ENCODE peak calls at places on chromosomes 1 and 21, in four cellular contexts. O is astrocyte of the spinal cord; Y is CD4-positive, alpha-beta T cell; C is glutamatergic neuron. F is an unnamed sample.

GRCh38 chr1:47324682-47325081 is 8.9 kb upstream of the CMPK1 start:
- DNase-seq in O (no peak), Y (no peak), C (no peak), F (no peak)

GRCh38 chr1:2311184-2312032 is 79.9 kb downstream of the MORN1 start:
- DNase-seq in O (peak), Y (peak), C (peak), F (peak)

GRCh38 chr21:32004281-32004680 is 131.5 kb downstream of the HUNK start:
- DNase-seq in O (no peak), Y (no peak), C (no peak), F (no peak)

GRCh38 chr1:206898089-206898908 is 1.1 kb downstream of the IL24 start:
- DNase-seq in O (peak), Y (no peak), C (no peak), F (no peak)

GRCh38 chr1:218996362-218996761 is 177.3 kb upstream of the LYPLAL1 start:
- DNase-seq in O (no peak), Y (no peak), C (no peak), F (no peak)

GRCh38 chr1:22662986-22663408 is 10.0 kb downstream of the C1QB start:
- DNase-seq in O (no peak), Y (no peak), C (no peak), F (no peak)

GRCh38 chr1:8439015-8439702 is 121.2 kb downstream of the SLC45A1 start:
- DNase-seq in O (peak), Y (no peak), C (peak), F (peak)

GRCh38 chr1:19623523-19623922 is 20.6 kb upstream of the NBL1 start:
- DNase-seq in O (no peak), Y (no peak), C (no peak), F (no peak)

GRCh38 chr1:170593173-170593572 is 61.2 kb downstream of the GORAB start:
- DNase-seq in O (no peak), Y (no peak), C (no peak), F (peak)

GRCh38 chr1:38451541-38451993 is 405.0 kb upstream of the POU3F1 start:
- DNase-seq in O (peak), Y (no peak), C (no peak), F (peak)

GRCh38 chr1:162908780-162909179 is 47.8 kb upstream of the CCDC190 start:
- DNase-seq in O (peak), Y (no peak), C (no peak), F (no peak)

GRCh38 chr1:182080955-182081582 is 19.6 kb upstream of the ZNF648 start:
- DNase-seq in O (peak), Y (no peak), C (no peak), F (peak)

GRCh38 chr21:36722370-36723368 is 23.8 kb downstream of the SIM2 start:
- DNase-seq in O (no peak), Y (no peak), C (no peak), F (no peak)

GRCh38 chr1:89952021-89952995 is 42.6 kb upstream of the ZNF326 start:
- DNase-seq in O (peak), Y (no peak), C (no peak), F (no peak)

GRCh38 chr1:1421147-1421906 is at the start of gene ANKRD65:
- DNase-seq in O (no peak), Y (no peak), C (peak), F (no peak)

GRCh38 chr1:161914595-161914994 is 109.1 kb downstream of the OLFML2B start:
- DNase-seq in O (no peak), Y (no peak), C (no peak), F (no peak)

GRCh38 chr1:19412654-19413053 is 72.7 kb downstream of the CAPZB start:
- DNase-seq in O (no peak), Y (no peak), C (no peak), F (no peak)

GRCh38 chr21:32312321-32312720 is 13.7 kb downstream of the MRAP start:
- DNase-seq in O (no peak), Y (no peak), C (no peak), F (no peak)

GRCh38 chr21:45262041-45262581 is 25.6 kb downstream of the POFUT2 start:
- DNase-seq in O (no peak), Y (no peak), C (no peak), F (no peak)

GRCh38 chr1:107637101-107637500 is 327.9 kb downstream of the VAV3 start:
- DNase-seq in O (no peak), Y (no peak), C (no peak), F (no peak)

GRCh38 chr1:243234978-243235657 is 20.0 kb downstream of the CEP170 start:
- DNase-seq in O (peak), Y (no peak), C (no peak), F (no peak)

GRCh38 chr1:82330330-82330729 is 529.6 kb downstream of the ADGRL2 start:
- DNase-seq in O (no peak), Y (no peak), C (no peak), F (no peak)

GRCh38 chr21:29821230-29821629 is 118.6 kb downstream of the GRIK1 start:
- DNase-seq in O (no peak), Y (no peak), C (no peak), F (no peak)

DNA sequence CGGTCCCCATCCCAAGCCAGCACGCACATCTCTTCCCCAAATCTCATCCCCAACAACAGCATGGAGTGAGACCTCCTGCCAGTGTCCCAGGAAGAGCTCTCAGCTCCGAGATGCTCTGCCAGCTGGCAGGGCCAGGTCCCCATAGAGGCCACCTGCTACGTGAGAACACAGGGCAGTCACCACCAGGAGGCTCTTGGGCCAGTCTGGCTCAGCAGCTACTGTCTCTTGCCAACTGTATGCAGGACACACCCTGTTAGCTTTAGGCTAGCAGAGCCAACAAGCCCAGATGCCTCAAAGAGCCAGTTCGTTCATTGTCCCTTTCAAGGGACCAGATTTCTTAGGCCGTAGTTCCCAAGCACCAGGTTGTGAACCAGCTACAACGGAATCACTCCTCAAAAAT is 36.9 kb downstream of the FBXO2 start:
- DNase-seq in O (no peak), Y (no peak), C (no peak), F (no peak)
- TF ChIP-seq CTCF in O (no peak), Y (no peak), C (no peak), F (no peak)

GRCh38 chr1:192545781-192546521 is 29.6 kb upstream of the RGS1 start:
- DNase-seq in O (no peak), Y (no peak), C (no peak), F (no peak)
- TF ChIP-seq CTCF in O (no peak), Y (no peak), C (peak), F (peak)

DNA sequence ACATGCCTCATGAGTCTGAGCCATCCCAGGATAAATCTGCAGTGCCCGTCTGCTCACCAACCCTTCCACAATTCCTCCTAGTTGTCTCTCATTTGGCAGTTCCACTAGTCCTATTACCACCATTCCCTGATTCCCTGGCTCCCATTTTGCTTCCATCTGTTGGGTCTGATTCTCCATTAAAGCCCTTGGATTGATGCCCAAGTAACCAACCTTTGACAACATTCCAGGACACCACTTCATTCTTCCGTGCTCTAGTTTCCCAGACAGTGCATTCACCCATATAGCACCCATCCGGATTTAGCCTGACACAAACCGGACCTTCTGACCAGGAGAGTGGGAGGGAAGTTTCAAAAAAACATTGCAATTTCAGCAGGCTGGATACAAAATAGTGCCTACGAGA is 189.4 kb upstream of the PALMD start:
- DNase-seq in O (peak), Y (no peak), C (no peak), F (no peak)
- TF ChIP-seq CTCF in O (no peak), Y (no peak), C (no peak), F (no peak)

DNA sequence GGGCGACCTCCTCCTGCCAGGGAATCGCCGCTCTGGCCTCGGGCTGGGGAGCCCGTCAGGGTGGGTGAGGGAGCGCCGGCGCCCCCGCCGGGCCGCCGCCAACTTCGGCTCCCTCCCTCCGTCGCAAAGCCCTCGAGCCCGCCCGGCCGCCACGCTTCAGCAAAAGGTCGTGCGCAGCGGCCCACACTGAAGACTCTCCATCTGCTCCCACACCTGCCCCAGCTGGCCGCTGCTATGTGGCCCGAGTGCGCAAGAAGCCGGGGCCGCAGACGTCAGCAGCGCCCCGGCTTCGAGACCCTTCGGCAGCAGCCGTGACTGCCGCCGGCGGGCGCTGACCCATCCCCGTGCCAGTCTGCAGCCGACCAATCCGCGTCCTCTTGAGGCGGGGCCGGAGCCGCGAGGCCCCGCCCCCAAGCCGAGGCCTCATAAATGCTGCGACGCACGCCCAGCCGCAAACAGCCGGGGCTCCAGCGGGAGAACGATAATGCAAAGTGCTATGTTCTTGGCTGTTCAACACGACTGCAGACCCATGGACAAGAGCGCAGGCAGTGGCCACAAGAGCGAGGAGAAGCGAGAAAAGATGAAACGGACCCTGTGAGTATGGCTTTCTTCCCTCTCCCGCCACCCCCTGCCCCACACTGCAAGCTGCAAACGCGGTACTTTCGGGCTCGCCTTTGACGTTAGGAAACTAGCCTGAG is at the start of gene RGS2:
- DNase-seq in O (peak), Y (peak), C (peak), F (peak)
- TF ChIP-seq CTCF in O (peak), Y (peak), C (no peak), F (no peak)

GRCh38 chr1:209661081-209661480 is 8.9 kb upstream of the LAMB3 start:
- DNase-seq in O (peak), Y (no peak), C (no peak), F (no peak)
- TF ChIP-seq CTCF in O (no peak), Y (no peak), C (no peak), F (no peak)

GRCh38 chr21:38965910-38966504 is 160.3 kb downstream of the ETS2 start:
- DNase-seq in O (no peak), Y (no peak), C (no peak), F (peak)
- TF ChIP-seq CTCF in O (no peak), Y (no peak), C (no peak), F (no peak)

GRCh38 chr1:45621501-45621836 is 2.4 kb downstream of the CCDC17 start:
- DNase-seq in O (no peak), Y (no peak), C (no peak), F (no peak)

GRCh38 chr1:45622267-45622890 is 1.5 kb downstream of the CCDC17 start:
- DNase-seq in O (no peak), Y (no peak), C (no peak), F (peak)

GRCh38 chr1:45621895-45622266 is 2.0 kb downstream of the CCDC17 start:
- DNase-seq in O (no peak), Y (no peak), C (no peak), F (no peak)

GRCh38 chr1:45619149-45619921 is 4.5 kb downstream of the CCDC17 start:
- DNase-seq in O (no peak), Y (no peak), C (no peak), F (no peak)

GRCh38 chr1:45620588-45621500 is 3.0 kb downstream of the CCDC17 start:
- DNase-seq in O (no peak), Y (no peak), C (no peak), F (no peak)
- TF ChIP-seq CTCF in O (no peak), Y (no peak), C (no peak), F (no peak)

F was measured in nephron progenitor cell.